ENCODE peak calls at places on chromosomes 12 and 14, in seven cellular contexts. A, X, G, Y, P, E and M are unnamed samples.

GRCh38 chr12:113052326-113052725 is 4.2 kb upstream of the DTX1 start:
- DNase-seq in A (no peak), X (no peak), G (no peak), Y (no peak), P (no peak), E (no peak), M (no peak)

GRCh38 chr12:54030889-54031860 is 1.7 kb upstream of the HOXC5 start:
- DNase-seq in A (peak), X (peak), G (no peak), Y (no peak), P (peak), E (peak), M (no peak)

GRCh38 chr12:109818900-109819500 is 14.2 kb downstream of the TRPV4 start:
- DNase-seq in A (no peak), X (no peak), G (no peak), Y (no peak), P (peak), E (peak), M (peak)

GRCh38 chr12:47590771-47591368 is 115.0 kb downstream of the RPAP3 start:
- DNase-seq in A (no peak), X (no peak), G (no peak), Y (no peak), P (peak), E (no peak), M (no peak)

GRCh38 chr12:76158518-76159321 is 74.2 kb upstream of the NAP1L1 start:
- DNase-seq in A (peak), X (peak), G (peak), Y (peak), P (peak), E (peak), M (peak)

GRCh38 chr12:12441891-12442461 is 85.1 kb downstream of the BORCS5 start:
- DNase-seq in A (no peak), X (no peak), G (no peak), Y (no peak), P (peak), E (no peak), M (no peak)

GRCh38 chr14:90567991-90568390 is 171.2 kb downstream of the CALM1 start:
- DNase-seq in A (no peak), X (peak), G (peak), Y (no peak), P (no peak), E (no peak), M (no peak)

GRCh38 chr14:90168425-90169105 is 87.8 kb upstream of the PSMC1 start:
- DNase-seq in A (no peak), X (no peak), G (no peak), Y (no peak), P (peak), E (peak), M (no peak)

GRCh38 chr12:89544730-89545184 is 18.9 kb upstream of the POC1B start:
- DNase-seq in A (peak), X (peak), G (no peak), Y (peak), P (peak), E (peak), M (peak)

GRCh38 chr12:6116481-6117021 is 7.9 kb downstream of the VWF start:
- DNase-seq in A (no peak), X (peak), G (no peak), Y (no peak), P (peak), E (no peak), M (peak)

GRCh38 chr12:107372229-107372658 is 278.9 kb upstream of the CRY1 start:
- DNase-seq in A (no peak), X (no peak), G (no peak), Y (no peak), P (peak), E (no peak), M (peak)

GRCh38 chr12:47504775-47505446 is 200.9 kb downstream of the RPAP3 start:
- DNase-seq in A (no peak), X (no peak), G (peak), Y (no peak), P (peak), E (peak), M (no peak)

GRCh38 chr12:45205165-45205825 is 10.6 kb upstream of the ANO6 start:
- DNase-seq in A (no peak), X (no peak), G (no peak), Y (no peak), P (no peak), E (no peak), M (no peak)

GRCh38 chr14:57060276-57060956 is 208.3 kb downstream of the EXOC5 start:
- DNase-seq in A (no peak), X (no peak), G (peak), Y (no peak), P (no peak), E (peak), M (peak)

GRCh38 chr14:93042968-93043940 is 72.5 kb downstream of the ITPK1 start:
- DNase-seq in A (no peak), X (no peak), G (no peak), Y (peak), P (peak), E (peak), M (peak)

GRCh38 chr12:127383281-127383680 is 883.7 kb upstream of the TMEM132C start:
- DNase-seq in A (no peak), X (no peak), G (no peak), Y (no peak), P (no peak), E (peak), M (peak)

GRCh38 chr14:90846511-90846910 is 30.3 kb upstream of the TTC7B start:
- DNase-seq in A (no peak), X (no peak), G (no peak), Y (no peak), P (no peak), E (peak), M (peak)

GRCh38 chr12:93886533-93887511 is 209.6 kb downstream of the CRADD start:
- DNase-seq in A (no peak), X (no peak), G (no peak), Y (no peak), P (peak), E (peak), M (no peak)

GRCh38 chr12:101642115-101643067 is 47.6 kb downstream of the MYBPC1 start:
- DNase-seq in A (peak), X (peak), G (no peak), Y (peak), P (no peak), E (no peak), M (no peak)

GRCh38 chr12:12726543-12727093 is 9.4 kb downstream of the CDKN1B start:
- DNase-seq in A (no peak), X (no peak), G (no peak), Y (no peak), P (peak), E (peak), M (peak)

GRCh38 chr12:119020377-119021360 is 39.3 kb downstream of the SRRM4 start:
- DNase-seq in A (peak), X (no peak), G (no peak), Y (peak), P (no peak), E (no peak), M (no peak)

GRCh38 chr14:50792058-50792477 is 38.9 kb downstream of the NIN start:
- DNase-seq in A (no peak), X (no peak), G (no peak), Y (no peak), P (no peak), E (no peak), M (no peak)

GRCh38 chr12:101267111-101267510 is 12.8 kb upstream of the UTP20 start:
- DNase-seq in A (no peak), X (no peak), G (no peak), Y (no peak), P (no peak), E (no peak), M (no peak)

GRCh38 chr12:3658327-3659163 is 94.4 kb downstream of the CRACR2A start:
- DNase-seq in A (peak), X (no peak), G (no peak), Y (peak), P (peak), E (peak), M (peak)

GRCh38 chr12:90823859-90824258 is 131.1 kb downstream of the CCER1 start:
- DNase-seq in A (no peak), X (peak), G (no peak), Y (no peak), P (no peak), E (no peak), M (no peak)

GRCh38 chr12:57846285-57846576 is 298 bp downstream of the CTDSP2 start:
- DNase-seq in A (no peak), X (no peak), G (no peak), Y (peak), P (no peak), E (no peak), M (peak)

GRCh38 chr12:28998662-28999120 is 150.4 kb upstream of the FAR2 start:
- DNase-seq in A (no peak), X (no peak), G (no peak), Y (no peak), P (peak), E (peak), M (peak)

GRCh38 chr12:89571481-89572190 is 45.8 kb upstream of the POC1B start:
- DNase-seq in A (no peak), X (no peak), G (no peak), Y (no peak), P (peak), E (peak), M (peak)

GRCh38 chr12:99282670-99283069 is 364.9 kb upstream of the GARIN6 start:
- DNase-seq in A (no peak), X (no peak), G (no peak), Y (no peak), P (no peak), E (no peak), M (no peak)

GRCh38 chr14:58780595-58780994 is 142.8 kb downstream of the DACT1 start:
- DNase-seq in A (no peak), X (no peak), G (no peak), Y (no peak), P (no peak), E (no peak), M (no peak)

GRCh38 chr12:3035171-3035570 is 42.0 kb upstream of the TSPAN9 start:
- DNase-seq in A (no peak), X (no peak), G (no peak), Y (no peak), P (peak), E (no peak), M (no peak)

GRCh38 chr12:93699271-93700141 is 22.3 kb downstream of the CRADD start:
- DNase-seq in A (no peak), X (no peak), G (no peak), Y (no peak), P (peak), E (peak), M (no peak)

GRCh38 chr14:90620540-90621204 is 195.6 kb downstream of the TTC7B start:
- DNase-seq in A (no peak), X (no peak), G (no peak), Y (no peak), P (no peak), E (no peak), M (no peak)

GRCh38 chr12:84637926-84638325 is 274.7 kb downstream of the SLC6A15 start:
- DNase-seq in A (no peak), X (no peak), G (no peak), Y (no peak), P (peak), E (peak), M (no peak)

GRCh38 chr12:47612953-47613352 is 92.9 kb downstream of the RPAP3 start:
- DNase-seq in A (no peak), X (no peak), G (no peak), Y (no peak), P (no peak), E (no peak), M (no peak)

GRCh38 chr14:85572845-85573244 is 42.9 kb downstream of the FLRT2 start:
- DNase-seq in A (no peak), X (no peak), G (no peak), Y (no peak), P (peak), E (peak), M (peak)

GRCh38 chr12:12039897-12040296 is 30.8 kb upstream of the BCL2L14 start:
- DNase-seq in A (no peak), X (no peak), G (no peak), Y (no peak), P (no peak), E (no peak), M (no peak)

GRCh38 chr12:93894391-93895095 is 217.4 kb downstream of the CRADD start:
- DNase-seq in A (peak), X (peak), G (peak), Y (no peak), P (peak), E (peak), M (no peak)

GRCh38 chr12:110007874-110008273 is 8.6 kb downstream of the ANKRD13A start:
- DNase-seq in A (no peak), X (no peak), G (no peak), Y (no peak), P (no peak), E (no peak), M (no peak)

DNA sequence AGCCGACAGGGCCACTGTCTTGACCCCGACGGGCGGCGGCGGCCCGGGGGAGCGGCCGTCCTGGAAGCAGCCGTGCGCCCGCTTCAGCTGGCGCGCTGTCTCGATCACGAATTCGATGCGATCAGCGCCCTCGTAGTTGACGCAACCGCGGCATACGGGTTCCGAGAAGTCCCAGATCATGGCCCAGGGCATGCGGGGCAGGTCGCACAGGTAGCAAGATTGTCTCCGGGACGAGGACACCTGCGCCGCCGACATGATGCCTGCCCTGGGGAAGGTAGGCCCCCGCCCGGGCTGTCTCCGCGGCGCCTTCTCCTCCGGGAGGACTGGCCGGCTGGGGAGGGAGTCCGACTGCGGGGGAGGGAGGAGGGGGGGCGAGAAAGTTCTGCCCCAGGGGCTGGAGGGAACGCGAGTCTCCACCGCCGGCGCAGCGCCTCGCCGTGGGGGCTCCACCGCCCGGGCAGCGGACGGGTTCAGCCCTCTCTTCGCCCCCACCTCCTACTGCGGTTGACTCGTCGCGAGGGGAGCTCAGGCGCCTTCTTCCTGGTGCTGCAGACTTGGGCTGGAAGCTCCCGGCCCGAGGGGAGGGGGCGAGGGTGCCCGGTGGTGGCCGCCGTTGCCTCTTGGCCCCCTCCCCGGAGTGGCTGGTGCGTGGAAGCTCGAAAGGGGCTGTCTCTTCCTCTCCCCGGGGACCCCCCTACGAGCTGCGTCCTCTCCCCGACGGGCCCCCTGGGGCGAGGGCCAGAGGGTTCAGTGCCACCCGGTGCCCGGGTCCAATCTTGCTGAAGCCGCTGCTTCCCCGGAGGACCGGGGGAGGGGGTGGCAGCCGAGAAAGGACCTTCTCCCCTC is 747 bp downstream of the IRF2BPL start:
- DNase-seq in A (peak), X (peak), G (peak), Y (peak), P (peak), E (no peak), M (peak)
- TF ChIP-seq CTCF in A (no peak), X (peak), G (no peak), Y (no peak), P (peak), E (no peak), M (no peak)

GRCh38 chr14:68926236-68926635 is 52.9 kb downstream of the ACTN1 start:
- DNase-seq in A (no peak), X (no peak), G (no peak), Y (no peak), P (no peak), E (no peak), M (no peak)
- TF ChIP-seq CTCF in A (no peak), X (no peak), G (no peak), Y (no peak), P (peak), E (peak), M (peak)

GRCh38 chr12:104668274-104668718 is 211.5 kb downstream of the CHST11 start:
- DNase-seq in A (no peak), X (no peak), G (no peak), Y (no peak), P (peak), E (no peak), M (no peak)

GRCh38 chr12:104669851-104670337 is 213.1 kb downstream of the CHST11 start:
- DNase-seq in A (no peak), X (peak), G (no peak), Y (peak), P (peak), E (peak), M (peak)

GRCh38 chr12:104667139-104667538 is 210.4 kb downstream of the CHST11 start:
- DNase-seq in A (no peak), X (no peak), G (no peak), Y (no peak), P (peak), E (peak), M (peak)

GRCh38 chr12:104670439-104671406 is 214.0 kb downstream of the CHST11 start:
- DNase-seq in A (no peak), X (no peak), G (no peak), Y (no peak), P (no peak), E (no peak), M (peak)

DNA sequence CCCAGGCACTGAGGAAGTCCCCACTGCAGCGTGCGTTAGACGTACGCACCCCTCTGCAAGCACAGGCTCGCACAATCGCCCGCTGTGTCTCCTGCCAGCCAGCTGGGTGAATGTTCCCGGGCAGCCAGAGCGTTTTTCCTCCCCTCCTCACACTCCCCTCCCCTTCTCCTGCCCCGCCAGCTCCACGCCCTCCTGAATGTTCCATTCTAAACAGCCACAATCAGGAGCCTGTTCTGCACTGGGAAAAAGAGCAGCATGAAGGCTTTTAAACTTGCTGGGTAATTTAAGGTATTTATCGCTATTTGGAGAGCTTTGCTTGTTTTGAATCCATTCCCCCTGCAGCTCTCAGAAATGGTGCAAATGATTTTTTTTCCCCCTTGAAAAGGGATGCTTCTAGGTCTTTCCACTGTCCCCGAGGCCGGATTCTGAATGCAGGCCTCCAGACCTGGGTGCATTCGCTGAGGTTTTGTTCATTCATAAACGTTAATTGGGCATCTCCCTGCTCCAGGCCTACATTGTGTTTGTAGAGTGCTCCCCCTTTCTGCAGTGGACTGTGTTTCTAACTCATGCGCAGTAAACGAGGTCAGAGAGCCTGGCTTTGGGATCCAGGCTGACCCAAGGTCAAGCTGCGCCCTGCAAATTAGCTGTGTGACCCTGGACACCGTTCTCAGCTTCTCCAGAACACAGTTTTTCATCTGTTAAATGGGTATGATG is 212.5 kb downstream of the CHST11 start:
- DNase-seq in A (peak), X (no peak), G (peak), Y (peak), P (no peak), E (no peak), M (peak)
- TF ChIP-seq CTCF in A (no peak), X (peak), G (peak), Y (no peak), P (peak), E (peak), M (no peak)

GRCh38 chr14:101775756-101776292 is 14.3 kb downstream of the PPP2R5C start:
- DNase-seq in A (no peak), X (no peak), G (no peak), Y (no peak), P (no peak), E (no peak), M (no peak)
- TF ChIP-seq CTCF in A (no peak), X (no peak), G (no peak), Y (no peak), P (no peak), E (no peak), M (no peak)

GRCh38 chr12:116019415-116019814 is 258.1 kb downstream of the MED13L start:
- DNase-seq in A (no peak), X (no peak), G (no peak), Y (no peak), P (no peak), E (no peak), M (no peak)

GRCh38 chr12:116011217-116011616 is 266.3 kb downstream of the MED13L start:
- DNase-seq in A (no peak), X (no peak), G (no peak), Y (no peak), P (no peak), E (no peak), M (no peak)

GRCh38 chr12:116012757-116013156 is 264.7 kb downstream of the MED13L start:
- DNase-seq in A (no peak), X (no peak), G (no peak), Y (no peak), P (no peak), E (no peak), M (no peak)

GRCh38 chr12:116018282-116018681 is 259.2 kb downstream of the MED13L start:
- DNase-seq in A (no peak), X (no peak), G (no peak), Y (peak), P (no peak), E (no peak), M (no peak)

DNA sequence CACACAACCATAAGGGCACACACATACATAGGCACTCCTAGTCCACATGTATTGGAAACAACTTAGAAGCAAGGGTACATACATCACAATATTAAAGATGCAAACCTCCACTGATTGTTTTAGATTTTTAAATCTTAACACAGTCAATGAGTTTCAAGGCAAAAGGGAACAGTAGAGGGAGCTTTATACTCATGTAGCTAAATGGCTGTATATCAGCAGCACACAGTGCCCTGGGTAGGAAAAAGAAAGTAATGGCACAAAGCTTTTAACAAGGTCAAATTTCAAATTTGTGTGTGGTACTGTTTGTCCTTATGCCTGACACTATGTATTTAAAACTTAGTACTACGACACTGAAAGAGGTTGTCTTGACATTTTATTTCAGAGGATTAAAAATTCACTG is 262.0 kb downstream of the MED13L start:
- DNase-seq in A (no peak), X (no peak), G (no peak), Y (no peak), P (peak), E (peak), M (peak)
- TF ChIP-seq CTCF in A (no peak), X (peak), G (peak), Y (peak), P (peak), E (peak), M (peak)

DNA sequence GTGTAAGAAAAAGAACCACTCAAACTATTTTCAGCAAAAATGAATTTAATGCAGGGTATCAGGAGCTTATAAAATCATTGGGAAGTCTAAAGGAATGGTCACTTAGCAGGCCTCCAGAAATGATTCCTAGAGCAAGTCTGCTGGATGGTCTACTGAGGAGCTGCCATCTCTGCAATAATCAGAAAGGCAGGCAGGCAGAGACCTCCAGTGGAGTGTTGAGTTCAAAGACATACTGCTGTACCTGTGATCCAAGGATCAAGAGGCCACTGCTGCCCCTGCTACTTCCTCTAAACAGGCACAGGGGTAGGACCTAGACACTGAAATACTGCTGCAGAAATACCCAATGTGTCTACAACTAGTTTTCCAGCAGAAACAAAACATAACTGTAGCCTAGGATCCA is 14.5 kb upstream of the KICS2 start:
- DNase-seq in A (no peak), X (no peak), G (no peak), Y (no peak), P (peak), E (peak), M (peak)
- TF ChIP-seq CTCF in A (no peak), X (no peak), G (no peak), Y (no peak), P (peak), E (peak), M (peak)

GRCh38 chr14:71855399-71856036 is 76.7 kb upstream of the RGS6 start:
- DNase-seq in A (peak), X (peak), G (peak), Y (peak), P (peak), E (peak), M (peak)
- TF ChIP-seq CTCF in A (peak), X (peak), G (peak), Y (no peak), P (peak), E (peak), M (peak)